ENCODE peak calls at places on chromosomes 4 and X, in four cellular contexts. E, C, D and R are unnamed samples.

GRCh38 chrX:136065044-136065671 is 79.9 kb downstream of the SLC9A6 start:
- DNase-seq in E (no peak), C (peak; percentile 72), D (peak; percentile 77), R (peak; percentile 64)

GRCh38 chrX:153184787-153185186 is 5.7 kb downstream of the MAGEA1 start:
- DNase-seq in E (no peak), C (no peak), D (no peak), R (no peak)

GRCh38 chrX:42825201-42825600 is 47.2 kb upstream of the PPP1R2C start:
- DNase-seq in E (peak; percentile 35), C (no peak), D (no peak), R (no peak)

GRCh38 chr4:85475631-85476233 is 782 bp downstream of the ARHGAP24 start:
- DNase-seq in E (no peak), C (peak; percentile 62), D (peak; percentile 36), R (no peak)

GRCh38 chrX:12153741-12154140 is 15.5 kb downstream of the FRMPD4 start:
- DNase-seq in E (no peak), C (peak; percentile 46), D (peak; percentile 55), R (no peak)

GRCh38 chr4:185039508-185040273 is 21.4 kb downstream of the HELT start:
- DNase-seq in E (peak; percentile 71), C (peak; percentile 81), D (peak; percentile 79), R (peak; percentile 25)

GRCh38 chr4:183424109-183424751 is 20.2 kb upstream of the CDKN2AIP start:
- DNase-seq in E (no peak), C (no peak), D (no peak), R (no peak)

GRCh38 chr4:142009751-142010150 is 373.4 kb downstream of the IL15 start:
- DNase-seq in E (no peak), C (no peak), D (no peak), R (no peak)

GRCh38 chr4:37656649-37657048 is 29.5 kb downstream of the RELL1 start:
- DNase-seq in E (no peak), C (no peak), D (no peak), R (no peak)

GRCh38 chr4:53497446-53498069 is 93.7 kb downstream of the LNX1 start:
- DNase-seq in E (no peak), C (peak; percentile 78), D (peak; percentile 23), R (no peak)

GRCh38 chr4:19776021-19776459 is 475.7 kb upstream of the SLIT2 start:
- DNase-seq in E (no peak), C (peak; percentile 85), D (peak; percentile 90), R (peak; percentile 93)

GRCh38 chr4:158811704-158812103 is 42.9 kb downstream of the FNIP2 start:
- DNase-seq in E (no peak), C (peak; percentile 46), D (peak; percentile 54), R (no peak)

GRCh38 chr4:174631901-174632758 is 109.8 kb upstream of the HPGD start:
- DNase-seq in E (peak; percentile 28), C (peak; percentile 72), D (peak; percentile 56), R (peak; percentile 20)

GRCh38 chr4:102683846-102684581 is 76.8 kb downstream of the MANBA start:
- DNase-seq in E (no peak), C (peak; percentile 8), D (no peak), R (no peak)

GRCh38 chr4:15006416-15007024 is 4.2 kb downstream of the CPEB2 start:
- DNase-seq in E (peak; percentile 9), C (no peak), D (peak; percentile 33), R (no peak)

GRCh38 chr4:2451036-2451520 is 17.8 kb upstream of the RNF4 start:
- DNase-seq in E (no peak), C (no peak), D (no peak), R (no peak)

GRCh38 chr4:106051496-106051895 is 156.2 kb downstream of the NPNT start:
- DNase-seq in E (no peak), C (no peak), D (no peak), R (no peak)

GRCh38 chr4:142600952-142601351 is 245.1 kb downstream of the INPP4B start:
- DNase-seq in E (no peak), C (no peak), D (peak; percentile 25), R (no peak)

GRCh38 chr4:135256111-135256510 is 1054.5 kb upstream of the PABPC4L start:
- DNase-seq in E (no peak), C (peak; percentile 33), D (peak; percentile 25), R (peak; percentile 2)

GRCh38 chr4:138639018-138639876 is 376.3 kb upstream of the NOCT start:
- DNase-seq in E (no peak), C (peak; percentile 16), D (peak; percentile 32), R (no peak)

GRCh38 chr4:148245015-148245414 is 197.2 kb downstream of the NR3C2 start:
- DNase-seq in E (no peak), C (no peak), D (no peak), R (no peak)

GRCh38 chrX:130082244-130083106 is 27.8 kb downstream of the ELF4 start:
- DNase-seq in E (no peak), C (no peak), D (no peak), R (no peak)

GRCh38 chr4:86221076-86221475 is 138.8 kb downstream of the MAPK10 start:
- DNase-seq in E (no peak), C (no peak), D (no peak), R (no peak)

GRCh38 chrX:11351375-11352295 is 58.4 kb downstream of the AMELX start:
- DNase-seq in E (no peak), C (peak; percentile 82), D (peak; percentile 75), R (peak; percentile 67)